ENCODE peak calls at places on chromosomes 6 and 20, in six cellular contexts. A is RWPE2; V is fibroblast of the aortic adventitia; X is NCI-H345; Q is NK-92 treated with Interleukin-12 subunit alpha and Interleukin-12 subunit beta, amount 100 ng/mL, for 24 hours; E is activated CD4-positive, CD25-positive, alpha-beta regulatory T cell. O is an unnamed sample.

GRCh38 chr6:132969188-132969587 is 154.8 kb downstream of the RPS12 start:
- DNase-seq in X (no peak), A (no peak), E (no peak), Q (no peak), V (no peak), O (no peak)

GRCh38 chr6:69948479-69949114 is 82.2 kb downstream of the COL19A1 start:
- DNase-seq in V (no peak), Q (no peak), X (no peak), A (no peak), E (no peak), O (no peak)

GRCh38 chr20:64116016-64116415 is 8.7 kb upstream of the NPBWR2 start:
- DNase-seq in A (peak), Q (no peak), V (no peak), X (no peak), E (no peak), O (no peak)

GRCh38 chr20:1499528-1500420 is 8.6 kb upstream of the SIRPB2 start:
- DNase-seq in X (no peak), A (no peak), Q (no peak), E (no peak), V (no peak), O (no peak)

GRCh38 chr6:39834278-39834677 is 42.1 kb downstream of the DAAM2 start:
- DNase-seq in A (no peak), Q (no peak), V (no peak), E (no peak), X (no peak), O (no peak)

GRCh38 chr20:46188866-46189265 is 70.8 kb downstream of the CD40 start:
- DNase-seq in E (no peak), A (no peak), X (peak), V (no peak), Q (no peak), O (no peak)

GRCh38 chr6:152748843-152749242 is 1.8 kb upstream of the VIP start:
- DNase-seq in X (no peak), Q (no peak), V (peak), A (no peak), E (no peak), O (no peak)

GRCh38 chr20:55095745-55096450 is 620.5 kb downstream of the DOK5 start:
- DNase-seq in Q (no peak), E (no peak), X (no peak), A (no peak), V (no peak), O (no peak)

GRCh38 chr6:92767101-92767500 is 652.3 kb downstream of the EPHA7 start:
- DNase-seq in Q (no peak), V (no peak), E (no peak), A (no peak), X (no peak), O (no peak)

GRCh38 chr6:82712826-82713225 is 349.2 kb downstream of the TPBG start:
- DNase-seq in E (no peak), Q (no peak), X (no peak), A (no peak), V (peak), O (no peak)

GRCh38 chr6:158041370-158041769 is 59.7 kb downstream of the SYNJ2 start:
- DNase-seq in A (no peak), X (no peak), Q (no peak), V (peak), E (no peak), O (no peak)

GRCh38 chr6:128062882-128063603 is 162.2 kb upstream of the THEMIS start:
- DNase-seq in X (no peak), Q (no peak), V (peak), E (no peak), A (no peak), O (no peak)

GRCh38 chr6:4670295-4670694 is 105.9 kb upstream of the CDYL start:
- DNase-seq in X (no peak), V (no peak), A (no peak), E (no peak), Q (no peak), O (no peak)

GRCh38 chr20:32158943-32159660 is 48.4 kb downstream of the PLAGL2 start:
- DNase-seq in Q (no peak), V (no peak), E (no peak), A (peak), X (no peak), O (no peak)